ENCODE peak calls at places on chromosomes 1 and 21, in six cellular contexts. One of them, this sample, is unnamed.

GRCh38 chr1:114467491-114467890 is 43.5 kb downstream of the TRIM33 start:
- DNase-seq in NCI-H446: no peak
- DNase-seq in activated CD4-positive, alpha-beta T cell treated with anti-CD3 and anti-CD28 coated beads, Interleukin-2, amount 10 ng/mL, durations not matched to agents 7 days and 5 days: peak
- DNase-seq in A172: no peak
- DNase-seq in smooth muscle cell of the brain vasculature: no peak
- DNase-seq in GM20000: peak
- DNase-seq in this sample: no peak

GRCh38 chr1:50424940-50425375 is 1.7 kb upstream of the DMRTA2 start:
- DNase-seq in NCI-H446: no peak
- DNase-seq in activated CD4-positive, alpha-beta T cell treated with anti-CD3 and anti-CD28 coated beads, Interleukin-2, amount 10 ng/mL, durations not matched to agents 7 days and 5 days: no peak
- DNase-seq in A172: no peak
- DNase-seq in smooth muscle cell of the brain vasculature: no peak
- DNase-seq in GM20000: no peak
- DNase-seq in this sample: no peak

GRCh38 chr1:21139601-21140000 is 37.1 kb downstream of the EIF4G3 start:
- DNase-seq in NCI-H446: peak
- DNase-seq in activated CD4-positive, alpha-beta T cell treated with anti-CD3 and anti-CD28 coated beads, Interleukin-2, amount 10 ng/mL, durations not matched to agents 7 days and 5 days: no peak
- DNase-seq in A172: no peak
- DNase-seq in smooth muscle cell of the brain vasculature: no peak
- DNase-seq in GM20000: no peak
- DNase-seq in this sample: no peak

GRCh38 chr1:238258510-238258909 is 367.8 kb upstream of the ZP4 start:
- DNase-seq in NCI-H446: no peak
- DNase-seq in activated CD4-positive, alpha-beta T cell treated with anti-CD3 and anti-CD28 coated beads, Interleukin-2, amount 10 ng/mL, durations not matched to agents 7 days and 5 days: no peak
- DNase-seq in A172: no peak
- DNase-seq in smooth muscle cell of the brain vasculature: no peak
- DNase-seq in GM20000: no peak
- DNase-seq in this sample: no peak

GRCh38 chr21:34330055-34330454 is 33.8 kb upstream of the KCNE2 start:
- DNase-seq in NCI-H446: no peak
- DNase-seq in activated CD4-positive, alpha-beta T cell treated with anti-CD3 and anti-CD28 coated beads, Interleukin-2, amount 10 ng/mL, durations not matched to agents 7 days and 5 days: no peak
- DNase-seq in A172: no peak
- DNase-seq in smooth muscle cell of the brain vasculature: no peak
- DNase-seq in GM20000: no peak
- DNase-seq in this sample: no peak

GRCh38 chr1:69077198-69077597 is 490.5 kb upstream of the LRRC7 start:
- DNase-seq in NCI-H446: no peak
- DNase-seq in activated CD4-positive, alpha-beta T cell treated with anti-CD3 and anti-CD28 coated beads, Interleukin-2, amount 10 ng/mL, durations not matched to agents 7 days and 5 days: no peak
- DNase-seq in A172: no peak
- DNase-seq in smooth muscle cell of the brain vasculature: no peak
- DNase-seq in GM20000: no peak
- DNase-seq in this sample: no peak

GRCh38 chr1:65180977-65181376 is 33.0 kb downstream of the AK4 start:
- DNase-seq in NCI-H446: no peak
- DNase-seq in activated CD4-positive, alpha-beta T cell treated with anti-CD3 and anti-CD28 coated beads, Interleukin-2, amount 10 ng/mL, durations not matched to agents 7 days and 5 days: no peak
- DNase-seq in A172: no peak
- DNase-seq in smooth muscle cell of the brain vasculature: no peak
- DNase-seq in GM20000: no peak
- DNase-seq in this sample: no peak

GRCh38 chr21:45074818-45075605 is 632 bp downstream of the ADARB1 start:
- DNase-seq in NCI-H446: no peak
- DNase-seq in activated CD4-positive, alpha-beta T cell treated with anti-CD3 and anti-CD28 coated beads, Interleukin-2, amount 10 ng/mL, durations not matched to agents 7 days and 5 days: peak
- DNase-seq in A172: no peak
- DNase-seq in smooth muscle cell of the brain vasculature: no peak
- DNase-seq in GM20000: peak
- DNase-seq in this sample: no peak

GRCh38 chr1:71190843-71191242 is 110.0 kb upstream of the ZRANB2 start:
- DNase-seq in NCI-H446: peak
- DNase-seq in activated CD4-positive, alpha-beta T cell treated with anti-CD3 and anti-CD28 coated beads, Interleukin-2, amount 10 ng/mL, durations not matched to agents 7 days and 5 days: no peak
- DNase-seq in A172: no peak
- DNase-seq in smooth muscle cell of the brain vasculature: no peak
- DNase-seq in GM20000: no peak
- DNase-seq in this sample: no peak